ENCODE peak calls at places on chromosome 17, in nine cellular contexts. M is foreskin fibroblast, K is left lung, T is fibroblast of lung, E is AG09309, P is iPS DF 6.9, R is lower leg skin, S is HFF-Myc, I is neural progenitor cell. H is an unnamed sample.

GRCh38 chr17:29612404-29613370 is 10.0 kb downstream of the CORO6 start:
- DNase-seq in M (no peak), K (no peak), T (no peak), E (no peak), P (no peak), R (no peak), S (no peak), I (no peak), H (no peak)

GRCh38 chr17:36919407-36919968 is 17.8 kb upstream of the LHX1 start:
- DNase-seq in M (no peak), K (no peak), T (no peak), E (no peak), P (no peak), R (no peak), S (no peak), I (peak; percentile 45), H (no peak)

GRCh38 chr17:27494192-27495091 is 38.2 kb downstream of the KSR1 start:
- DNase-seq in M (no peak), K (peak; percentile 85), T (peak; percentile 74), E (peak; percentile 5), P (no peak), R (peak; percentile 91), S (no peak), I (peak; percentile 69), H (peak; percentile 54)

GRCh38 chr17:18161226-18162094 is 22.2 kb upstream of the ALKBH5 start:
- DNase-seq in M (no peak), K (no peak), T (no peak), E (no peak), P (no peak), R (no peak), S (no peak), I (no peak), H (no peak)

GRCh38 chr17:78818932-78819331 is 21.7 kb downstream of the USP36 start:
- DNase-seq in M (no peak), K (no peak), T (no peak), E (no peak), P (no peak), R (no peak), S (no peak), I (no peak), H (no peak)

GRCh38 chr17:20986767-20987510 is 55.9 kb downstream of the USP22 start:
- DNase-seq in M (no peak), K (no peak), T (no peak), E (no peak), P (no peak), R (no peak), S (no peak), I (no peak), H (no peak)

GRCh38 chr17:78937561-78937960 is 12.4 kb upstream of the TIMP2 start:
- DNase-seq in M (no peak), K (no peak), T (no peak), E (no peak), P (no peak), R (no peak), S (no peak), I (no peak), H (no peak)

GRCh38 chr17:77815127-77815905 is 143.2 kb upstream of the TNRC6C start:
- DNase-seq in M (no peak), K (no peak), T (no peak), E (no peak), P (no peak), R (no peak), S (no peak), I (no peak), H (no peak)

GRCh38 chr17:5800646-5801045 is 216.3 kb upstream of the NLRP1 start:
- DNase-seq in M (peak; percentile 24), K (no peak), T (no peak), E (no peak), P (no peak), R (no peak), S (no peak), I (no peak), H (no peak)

GRCh38 chr17:29181226-29181625 is 1.0 kb upstream of the MYO18A start:
- DNase-seq in M (no peak), K (no peak), T (no peak), E (no peak), P (no peak), R (no peak), S (no peak), I (no peak), H (no peak)

GRCh38 chr17:78013683-78014467 is 55.4 kb downstream of the TNRC6C start:
- DNase-seq in M (peak; percentile 61), K (no peak), T (peak; percentile 86), E (no peak), P (no peak), R (peak; percentile 56), S (peak; percentile 49), I (peak; percentile 75), H (peak; percentile 24)

GRCh38 chr17:17754719-17755686 is 73.7 kb downstream of the RAI1 start:
- DNase-seq in M (no peak), K (peak; percentile 80), T (no peak), E (no peak), P (no peak), R (no peak), S (no peak), I (no peak), H (no peak)

GRCh38 chr17:66947311-66947710 is 17.2 kb upstream of the CACNG4 start:
- DNase-seq in M (no peak), K (peak; percentile 19), T (no peak), E (no peak), P (no peak), R (no peak), S (no peak), I (no peak), H (no peak)

GRCh38 chr17:82882715-82883446 is 43.1 kb upstream of the ZNF750 start:
- DNase-seq in M (no peak), K (peak; percentile 74), T (no peak), E (no peak), P (no peak), R (no peak), S (no peak), I (no peak), H (no peak)

GRCh38 chr17:63445065-63445464 is 1.0 kb downstream of the CYB561 start:
- DNase-seq in M (no peak), K (no peak), T (no peak), E (no peak), P (no peak), R (no peak), S (no peak), I (no peak), H (no peak)

GRCh38 chr17:17849147-17849820 is 12.5 kb upstream of the SREBF1 start:
- DNase-seq in M (peak; percentile 68), K (peak; percentile 91), T (peak; percentile 53), E (no peak), P (no peak), R (peak; percentile 77), S (no peak), I (no peak), H (no peak)

GRCh38 chr17:75465039-75465438 is 8.6 kb downstream of the TMEM94 start:
- DNase-seq in M (no peak), K (no peak), T (no peak), E (no peak), P (no peak), R (no peak), S (no peak), I (no peak), H (no peak)

GRCh38 chr17:48627242-48627597 is 1.1 kb upstream of the HOXB9 start:
- DNase-seq in M (no peak), K (no peak), T (no peak), E (no peak), P (no peak), R (no peak), S (no peak), I (no peak), H (no peak)

DNA sequence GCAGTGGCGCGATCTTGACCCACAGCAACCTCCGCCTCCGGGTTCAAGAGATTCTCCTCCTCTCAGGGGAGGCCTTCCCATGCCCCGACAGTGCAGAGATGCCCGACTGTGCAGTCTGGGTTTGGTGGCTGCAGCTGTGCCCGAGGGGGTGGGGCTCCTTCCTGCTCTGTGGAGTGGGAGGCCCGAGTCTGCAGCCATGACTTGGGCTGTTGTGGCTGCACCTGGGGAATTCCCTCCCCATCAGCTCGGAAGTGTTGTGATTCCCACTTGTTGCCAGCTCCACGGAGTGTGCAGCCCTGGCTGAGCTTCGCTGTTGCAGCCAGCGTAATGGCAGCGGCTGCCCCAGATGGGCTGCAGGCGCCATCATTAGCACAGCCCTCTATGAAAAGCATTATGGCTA is 66.4 kb upstream of the SMIM36 start:
- DNase-seq in M (no peak), K (peak; percentile 41), T (no peak), E (no peak), P (no peak), R (no peak), S (no peak), I (no peak), H (no peak)
- H3K4me3 ChIP-seq in M (no peak overlapping the region), K (no peak overlapping the region), T (no peak overlapping the region), E (no peak overlapping the region), P (no peak overlapping the region), R (no peak overlapping the region), S (no peak overlapping the region), I (no peak overlapping the region), H (no peak overlapping the region)

GRCh38 chr17:7437369-7437863 is 1.9 kb upstream of the FGF11 start:
- DNase-seq in M (no peak), K (no peak), T (no peak), E (no peak), P (no peak), R (no peak), S (no peak), I (no peak), H (no peak)
- H3K4me3 ChIP-seq in M (peak overlapping the region; percentile 31), K (peak overlapping the region; percentile 35), T (peak overlapping the region; percentile 42), E (peak overlapping the region; percentile 17), P (peak overlapping the region; percentile 65), R (no peak overlapping the region), S (peak overlapping the region; percentile 22), I (peak overlapping the region; percentile 74), H (peak overlapping the region; percentile 52)

GRCh38 chr17:31552568-31552967 is 161.1 kb downstream of the RAB11FIP4 start:
- DNase-seq in M (no peak), K (no peak), T (no peak), E (no peak), P (no peak), R (no peak), S (no peak), I (no peak), H (no peak)

GRCh38 chr17:31549121-31549524 is 157.6 kb downstream of the RAB11FIP4 start:
- DNase-seq in M (no peak), K (no peak), T (no peak), E (no peak), P (no peak), R (no peak), S (no peak), I (no peak), H (no peak)

GRCh38 chr17:31550389-31551056 is 159.0 kb downstream of the RAB11FIP4 start:
- DNase-seq in M (no peak), K (peak; percentile 48), T (no peak), E (no peak), P (no peak), R (no peak), S (no peak), I (no peak), H (no peak)

GRCh38 chr17:31548709-31549108 is 157.2 kb downstream of the RAB11FIP4 start:
- DNase-seq in M (no peak), K (no peak), T (no peak), E (no peak), P (no peak), R (no peak), S (no peak), I (no peak), H (no peak)

GRCh38 chr17:31549525-31550388 is 158.3 kb downstream of the RAB11FIP4 start:
- DNase-seq in M (peak; percentile 89), K (peak; percentile 93), T (peak; percentile 93), E (peak; percentile 67), P (no peak), R (peak; percentile 89), S (peak; percentile 85), I (peak; percentile 92), H (no peak)
- H3K4me3 ChIP-seq in M (peak overlapping the region; percentile 88), K (peak overlapping the region; percentile 72), T (peak overlapping the region; percentile 86), E (peak overlapping the region; percentile 52), P (peak overlapping the region; percentile 92), R (peak overlapping the region; percentile 95), S (peak overlapping the region; percentile 76), I (peak overlapping the region; percentile 87), H (peak overlapping the region; percentile 75)

GRCh38 chr17:35765086-35765710 is 4.5 kb downstream of the C17orf50 start:
- DNase-seq in M (no peak), K (no peak), T (no peak), E (no peak), P (no peak), R (no peak), S (no peak), I (peak; percentile 48), H (no peak)
- H3K4me3 ChIP-seq in M (no peak overlapping the region), K (no peak overlapping the region), T (no peak overlapping the region), E (no peak overlapping the region), P (no peak overlapping the region), R (no peak overlapping the region), S (no peak overlapping the region), I (no peak overlapping the region), H (no peak overlapping the region)